ENCODE peak calls at places on chromosomes 4 and X, in nine cellular contexts. N is transverse colon, E is tibial nerve, R is IMR-90, C is A549, J is testis, S is HepG2, I is HCT116, K is heart left ventricle. W is an unnamed sample. For H3K4me1, the result is how much of the 10 kb centered on the place peaks cover.

GRCh38 chr4:176964116-176964691 is 171.5 kb upstream of the VEGFC start:
- DNase-seq in N (no peak), E (no peak), R (no peak), C (peak), J (no peak), S (no peak), I (peak), K (no peak), W (no peak)

GRCh38 chr4:124936427-124936826 is 223.9 kb upstream of the ANKRD50 start:
- DNase-seq in N (no peak), E (no peak), R (peak), C (no peak), J (peak), S (no peak), I (no peak), K (peak), W (peak)

GRCh38 chrX:133892337-133892736 is 93.1 kb downstream of the GPC3 start:
- DNase-seq in N (no peak), E (no peak), R (no peak), C (no peak), J (no peak), S (peak), I (no peak), K (no peak), W (no peak)

GRCh38 chr4:47926667-47927258 is 12.4 kb upstream of the NFXL1 start:
- DNase-seq in N (peak), E (no peak), R (peak), C (peak), J (peak), S (peak), I (peak), K (peak), W (peak)

GRCh38 chrX:28347526-28347925 is 239.7 kb upstream of the IL1RAPL1 start:
- DNase-seq in N (no peak), E (no peak), R (no peak), C (no peak), J (no peak), S (no peak), I (no peak), K (no peak), W (no peak)

GRCh38 chr4:22661443-22661842 is 31.3 kb upstream of the GBA3 start:
- DNase-seq in N (no peak), E (no peak), R (peak), C (no peak), J (no peak), S (no peak), I (no peak), K (no peak), W (no peak)

GRCh38 chrX:71563921-71564320 is 14.3 kb upstream of the GCNA start:
- DNase-seq in N (no peak), E (no peak), R (no peak), C (no peak), J (no peak), S (no peak), I (no peak), K (no peak), W (no peak)

GRCh38 chr4:31026216-31026615 is 306.0 kb downstream of the PCDH7 start:
- DNase-seq in N (no peak), E (no peak), R (no peak), C (no peak), J (no peak), S (no peak), I (no peak), K (no peak), W (no peak)

GRCh38 chrX:73943572-73943899 is 360.4 kb upstream of the ZCCHC13 start:
- DNase-seq in N (no peak), E (no peak), R (no peak), C (no peak), J (no peak), S (no peak), I (no peak), K (no peak), W (no peak)

GRCh38 chr4:128517739-128518510 is 230.3 kb upstream of the PGRMC2 start:
- DNase-seq in N (peak), E (peak), R (peak), C (peak), J (peak), S (peak), I (peak), K (peak), W (peak)

GRCh38 chr4:212438-213174 is 88.3 kb downstream of the ZNF718 start:
- DNase-seq in N (peak), E (no peak), R (peak), C (no peak), J (peak), S (no peak), I (no peak), K (peak), W (peak)

GRCh38 chr4:106201373-106201772 is 114.6 kb downstream of the TBCK start:
- DNase-seq in N (no peak), E (no peak), R (peak), C (peak), J (no peak), S (peak), I (no peak), K (no peak), W (no peak)

GRCh38 chr4:52051615-52052474 is 741 bp downstream of the SPATA18 start:
- DNase-seq in N (peak), E (no peak), R (peak), C (peak), J (peak), S (peak), I (no peak), K (peak), W (peak)

GRCh38 chrX:3638280-3638873 is 75.1 kb downstream of the PRKX start:
- DNase-seq in N (peak), E (peak), R (peak), C (peak), J (peak), S (peak), I (peak), K (no peak), W (peak)

GRCh38 chr4:52126946-52127345 is 75.8 kb downstream of the SPATA18 start:
- DNase-seq in N (no peak), E (no peak), R (peak), C (no peak), J (no peak), S (no peak), I (no peak), K (no peak), W (no peak)

GRCh38 chr4:76600447-76600846 is 165.4 kb downstream of the SHROOM3 start:
- DNase-seq in N (no peak), E (no peak), R (no peak), C (no peak), J (no peak), S (no peak), I (no peak), K (no peak), W (no peak)

GRCh38 chr4:52657630-52658501 is 1.2 kb downstream of the USP46 start:
- DNase-seq in N (no peak), E (no peak), R (peak), C (peak), J (peak), S (no peak), I (peak), K (no peak), W (peak)

GRCh38 chr4:71195932-71196331 is 142.9 kb upstream of the SLC4A4 start:
- DNase-seq in N (no peak), E (no peak), R (peak), C (no peak), J (no peak), S (no peak), I (no peak), K (no peak), W (no peak)

GRCh38 chr4:94976371-94977011 is 218.7 kb downstream of the BMPR1B start:
- DNase-seq in N (no peak), E (no peak), R (peak), C (peak), J (no peak), S (no peak), I (no peak), K (no peak), W (no peak)

GRCh38 chrX:3526749-3527148 is 180.3 kb upstream of the MXRA5 start:
- DNase-seq in N (no peak), E (no peak), R (peak), C (no peak), J (no peak), S (no peak), I (no peak), K (no peak), W (no peak)

GRCh38 chr4:124710253-124710849 is 2.2 kb downstream of the ANKRD50 start:
- DNase-seq in N (no peak), E (no peak), R (peak), C (no peak), J (no peak), S (no peak), I (no peak), K (no peak), W (no peak)

GRCh38 chr4:102037566-102037965 is 247.0 kb downstream of the BANK1 start:
- DNase-seq in N (no peak), E (no peak), R (no peak), C (no peak), J (no peak), S (no peak), I (no peak), K (no peak), W (no peak)

GRCh38 chr4:109294468-109295020 is 7.9 kb downstream of the COL25A1 start:
- DNase-seq in N (no peak), E (no peak), R (peak), C (no peak), J (no peak), S (no peak), I (no peak), K (no peak), W (no peak)

GRCh38 chr4:99808260-99808857 is 8.3 kb upstream of the DAPP1 start:
- DNase-seq in N (peak), E (peak), R (peak), C (peak), J (peak), S (peak), I (peak), K (peak), W (peak)

GRCh38 chr4:8537041-8537461 is 43.1 kb upstream of the GPR78 start:
- DNase-seq in N (peak), E (peak), R (peak), C (peak), J (peak), S (peak), I (peak), K (peak), W (peak)

GRCh38 chr4:175810360-175810759 is 1.7 kb downstream of the GPM6A start:
- DNase-seq in N (no peak), E (no peak), R (no peak), C (no peak), J (no peak), S (no peak), I (no peak), K (no peak), W (no peak)

GRCh38 chrX:154734101-154734781 is 16.6 kb downstream of the GAB3 start:
- DNase-seq in N (peak), E (no peak), R (peak), C (peak), J (peak), S (no peak), I (no peak), K (peak), W (peak)
- H3K4me1 ChIP-seq in N (half or more), E (under half), R (under half), C (half or more), J (under half), S (under half), I (under half), K (half or more), W (half or more)

GRCh38 chrX:129982300-129983246 is at the start of gene BCORL1:
- DNase-seq in N (peak), E (peak), R (peak), C (peak), J (peak), S (peak), I (peak), K (peak), W (peak)
- TF ChIP-seq POLR2A in N (peak), E (peak), R (peak), C (peak), J (peak), S (no peak), I (peak), K (peak), W (peak)

GRCh38 chr4:143417679-143418403 is 81.2 kb downstream of the GAB1 start:
- DNase-seq in N (no peak), E (no peak), R (no peak), C (no peak), J (no peak), S (no peak), I (no peak), K (no peak), W (no peak)

GRCh38 chr4:143420227-143420626 is 83.6 kb downstream of the GAB1 start:
- DNase-seq in N (no peak), E (no peak), R (no peak), C (no peak), J (no peak), S (no peak), I (no peak), K (no peak), W (no peak)

GRCh38 chr4:143424276-143424675 is 87.6 kb downstream of the GAB1 start:
- DNase-seq in N (no peak), E (no peak), R (peak), C (no peak), J (no peak), S (no peak), I (no peak), K (no peak), W (no peak)

DNA sequence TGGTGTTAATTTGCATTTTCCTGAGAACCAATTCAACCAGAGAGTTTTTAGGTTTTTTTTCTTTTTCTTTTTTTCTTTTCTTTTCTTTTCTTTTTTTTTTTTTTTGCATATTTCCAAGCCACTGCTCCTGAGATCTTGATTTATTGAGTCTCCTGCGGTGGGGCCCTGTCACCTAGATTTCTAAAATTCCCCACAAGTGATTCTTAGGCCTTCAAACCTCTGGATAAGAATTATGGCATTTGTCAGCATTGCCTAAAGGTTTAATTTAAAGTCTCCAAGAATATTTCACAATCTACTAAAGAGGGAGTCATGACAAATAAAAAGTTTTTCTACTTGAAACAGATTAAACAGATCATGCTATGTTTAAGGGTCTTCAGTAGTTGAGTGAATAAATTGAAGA is 84.9 kb downstream of the GAB1 start:
- DNase-seq in N (no peak), E (no peak), R (no peak), C (no peak), J (no peak), S (no peak), I (no peak), K (no peak), W (no peak)
- H3K27ac ChIP-seq in N (no peak), E (no peak), R (no peak), C (no peak), J (no peak), S (no peak), I (no peak), K (no peak), W (no peak)

GRCh38 chr4:85496933-85497332 is 22.0 kb downstream of the ARHGAP24 start:
- DNase-seq in N (no peak), E (no peak), R (peak), C (peak), J (no peak), S (no peak), I (no peak), K (no peak), W (no peak)
- H3K4me1 ChIP-seq in N (under half), E (under half), R (under half), C (under half), J (under half), S (under half), I (under half), K (under half), W (under half)

GRCh38 chrX:78102100-78102499 is 1.9 kb upstream of the PGK1 start:
- DNase-seq in N (no peak), E (no peak), R (peak), C (no peak), J (peak), S (no peak), I (no peak), K (no peak), W (no peak)

GRCh38 chrX:78105944-78106650 is 2.0 kb downstream of the PGK1 start:
- DNase-seq in N (no peak), E (no peak), R (no peak), C (no peak), J (no peak), S (no peak), I (no peak), K (no peak), W (no peak)

GRCh38 chrX:78103001-78103634 is 930 bp upstream of the PGK1 start:
- DNase-seq in N (no peak), E (no peak), R (no peak), C (no peak), J (no peak), S (no peak), I (no peak), K (no peak), W (no peak)

GRCh38 chrX:78104447-78105176 is 564 bp downstream of the PGK1 start:
- DNase-seq in N (peak), E (no peak), R (peak), C (peak), J (peak), S (peak), I (no peak), K (peak), W (peak)

GRCh38 chrX:78103656-78104446 is at the start of gene PGK1:
- DNase-seq in N (peak), E (peak), R (peak), C (peak), J (peak), S (peak), I (peak), K (peak), W (peak)
- TF ChIP-seq POLR2A in N (peak), E (no peak), R (peak), C (peak), J (peak), S (peak), I (peak), K (peak), W (peak)

GRCh38 chr4:73874386-73874785 is 5.2 kb downstream of the CXCL1 start:
- DNase-seq in N (no peak), E (no peak), R (no peak), C (no peak), J (no peak), S (no peak), I (no peak), K (no peak), W (no peak)
- H3K27ac ChIP-seq in N (no peak), E (no peak), R (no peak), C (no peak), J (no peak), S (no peak), I (no peak), K (no peak), W (no peak)

GRCh38 chr4:122854444-122854843 is 27.8 kb downstream of the FGF2 start:
- DNase-seq in N (no peak), E (no peak), R (no peak), C (no peak), J (no peak), S (no peak), I (no peak), K (no peak), W (no peak)
- H3K4me1 ChIP-seq in N (under half), E (under half), R (under half), C (half or more), J (under half), S (under half), I (under half), K (under half), W (under half)

GRCh38 chr4:38784141-38784540 is 1.4 kb upstream of the TLR10 start:
- DNase-seq in N (no peak), E (no peak), R (no peak), C (no peak), J (no peak), S (no peak), I (no peak), K (no peak), W (no peak)

GRCh38 chr4:38785041-38785790 is 2.4 kb upstream of the TLR10 start:
- DNase-seq in N (no peak), E (no peak), R (no peak), C (no peak), J (no peak), S (no peak), I (no peak), K (no peak), W (no peak)

GRCh38 chr4:38788327-38788726 is 5.5 kb upstream of the TLR10 start:
- DNase-seq in N (no peak), E (no peak), R (peak), C (peak), J (no peak), S (no peak), I (no peak), K (no peak), W (no peak)

GRCh38 chr4:38787693-38788092 is 4.9 kb upstream of the TLR10 start:
- DNase-seq in N (no peak), E (no peak), R (no peak), C (peak), J (no peak), S (peak), I (no peak), K (no peak), W (no peak)

GRCh38 chr4:38785901-38786402 is 3.2 kb upstream of the TLR10 start:
- DNase-seq in N (no peak), E (no peak), R (no peak), C (no peak), J (no peak), S (no peak), I (no peak), K (no peak), W (no peak)
- TF ChIP-seq POLR2A in N (no peak), E (no peak), R (no peak), C (no peak), J (no peak), S (no peak), I (no peak), K (no peak), W (no peak)

GRCh38 chr4:26334366-26334765 is 13.6 kb downstream of the RBPJ start:
- DNase-seq in N (no peak), E (no peak), R (no peak), C (no peak), J (no peak), S (no peak), I (no peak), K (no peak), W (no peak)

GRCh38 chr4:26326791-26327190 is 6.0 kb downstream of the RBPJ start:
- DNase-seq in N (no peak), E (no peak), R (peak), C (no peak), J (no peak), S (no peak), I (no peak), K (no peak), W (no peak)

GRCh38 chr4:26331380-26331945 is 10.6 kb downstream of the RBPJ start:
- DNase-seq in N (no peak), E (no peak), R (no peak), C (no peak), J (no peak), S (no peak), I (no peak), K (no peak), W (no peak)

GRCh38 chr4:26330946-26331345 is 10.1 kb downstream of the RBPJ start:
- DNase-seq in N (no peak), E (no peak), R (no peak), C (no peak), J (no peak), S (peak), I (no peak), K (no peak), W (no peak)

DNA sequence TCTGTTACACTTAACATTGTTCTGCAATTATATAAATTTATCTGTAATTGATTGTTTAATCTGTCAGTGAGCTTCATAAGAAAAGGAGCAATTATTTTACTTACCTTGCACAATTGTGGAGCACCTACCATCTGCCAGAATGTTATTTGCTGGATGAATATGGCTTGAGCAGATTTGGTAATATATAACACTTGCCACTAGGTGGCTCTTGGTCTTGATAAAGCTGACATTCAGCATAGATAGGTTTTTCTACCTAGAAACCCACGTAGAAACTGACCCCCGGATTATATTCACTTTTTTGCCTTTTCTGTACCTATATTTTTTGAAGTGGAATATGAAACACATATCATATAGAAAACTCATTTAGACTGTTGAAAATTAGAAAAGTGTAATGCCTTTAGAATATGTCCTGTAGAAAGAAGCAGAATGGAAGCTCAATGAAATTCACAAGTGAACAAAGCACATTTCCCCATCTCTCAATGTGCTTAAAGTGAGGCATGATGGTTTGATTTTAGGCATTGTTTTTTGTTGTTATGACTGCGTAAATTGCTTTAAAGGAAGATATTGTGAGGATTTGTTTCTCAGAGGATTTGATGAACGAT is 9.5 kb downstream of the RBPJ start:
- DNase-seq in N (no peak), E (no peak), R (peak), C (peak), J (no peak), S (peak), I (peak), K (no peak), W (no peak)
- H3K27ac ChIP-seq in N (no peak), E (no peak), R (no peak), C (no peak), J (no peak), S (no peak), I (no peak), K (no peak), W (no peak)

GRCh38 chrX:137999542-137999941 is 433.6 kb downstream of the ZIC3 start:
- DNase-seq in N (no peak), E (no peak), R (no peak), C (no peak), J (no peak), S (no peak), I (no peak), K (no peak), W (no peak)
- H3K4me1 ChIP-seq in N (under half), E (under half), R (under half), C (under half), J (under half), S (under half), I (under half), K (under half), W (under half)